ENCODE peak calls at places on chromosomes 4 and X, in seven cellular contexts. G is PC-9; J is Jurkat, Clone E6-1; O is NCI-H510A treated with DMSO at 0.1 percent for 48 hours; T is GM12878; L is OCI-LY7; W is transverse colon. D is an unnamed sample.

GRCh38 chr4:91851456-91851855 is 452.3 kb upstream of the GRID2 start:
- DNase-seq in W (no peak), G (no peak), J (no peak), O (no peak), L (no peak), T (no peak), D (no peak)

GRCh38 chrX:111322231-111322855 is 52.1 kb upstream of the CAPN6 start:
- DNase-seq in L (no peak), T (no peak), J (no peak), O (no peak), W (no peak), G (no peak), D (no peak)

GRCh38 chr4:65416875-65417274 is 253.4 kb downstream of the EPHA5 start:
- DNase-seq in W (peak), T (no peak), G (no peak), J (no peak), L (no peak), O (peak), D (peak)

GRCh38 chrX:154607370-154607769 is 11.7 kb downstream of the CTAG1B start:
- DNase-seq in O (peak), L (no peak), G (no peak), T (no peak), J (no peak), W (no peak), D (peak)

GRCh38 chr4:169485084-169485483 is 127.3 kb downstream of the NEK1 start:
- DNase-seq in T (no peak), G (no peak), J (no peak), L (no peak), O (no peak), W (no peak), D (no peak)

GRCh38 chr4:74996996-74997395 is 64.1 kb downstream of the PARM1 start:
- DNase-seq in L (no peak), O (no peak), J (no peak), G (peak), T (no peak), W (no peak), D (no peak)

GRCh38 chr4:111434581-111434980 is 710.7 kb upstream of the FAM241A start:
- DNase-seq in G (no peak), O (no peak), T (no peak), W (peak), L (no peak), J (no peak), D (no peak)

GRCh38 chr4:118917582-118917981 is 28.9 kb downstream of the SYNPO2 start:
- DNase-seq in J (no peak), L (no peak), W (no peak), G (no peak), T (no peak), O (no peak), D (no peak)

GRCh38 chr4:45331796-45332195 is 605.4 kb upstream of the GNPDA2 start:
- DNase-seq in T (no peak), G (no peak), L (no peak), J (no peak), O (no peak), W (no peak), D (no peak)

GRCh38 chr4:82756061-82756460 is 42.5 kb downstream of the SCD5 start:
- DNase-seq in G (no peak), L (no peak), O (no peak), J (no peak), W (no peak), T (no peak), D (no peak)

GRCh38 chr4:53119685-53120084 is 246.2 kb downstream of the SCFD2 start:
- DNase-seq in L (no peak), G (no peak), J (no peak), O (no peak), T (no peak), W (no peak), D (no peak)

GRCh38 chrX:96183843-96184242 is 500.8 kb upstream of the DIAPH2 start:
- DNase-seq in T (no peak), O (no peak), G (no peak), L (no peak), W (no peak), J (no peak), D (peak)

GRCh38 chr4:123060039-123060770 is 137.8 kb upstream of the NUDT6 start:
- DNase-seq in G (no peak), O (no peak), J (no peak), L (no peak), W (no peak), T (no peak), D (no peak)

GRCh38 chr4:57109847-57110634 is at the start of gene IGFBP7:
- DNase-seq in T (no peak), G (no peak), W (peak), J (no peak), L (no peak), O (peak), D (peak)

GRCh38 chr4:40672528-40673522 is 43.2 kb upstream of the RBM47 start:
- DNase-seq in W (no peak), J (peak), O (peak), G (peak), T (peak), L (no peak), D (peak)

GRCh38 chr4:15729910-15730533 is 27.2 kb downstream of the BST1 start:
- DNase-seq in T (peak), J (peak), W (no peak), O (peak), G (peak), L (peak), D (peak)

GRCh38 chrX:143094501-143095110 is 68.9 kb downstream of the SPANXN4 start:
- DNase-seq in W (no peak), O (no peak), L (no peak), J (no peak), T (no peak), G (no peak), D (no peak)

GRCh38 chr4:100609810-100610209 is 92.0 kb upstream of the EMCN start:
- DNase-seq in G (no peak), T (no peak), L (no peak), J (no peak), W (no peak), O (no peak), D (no peak)

GRCh38 chrX:107674480-107675364 is 46.4 kb downstream of the PRPS1 start:
- DNase-seq in L (peak), J (no peak), T (no peak), W (peak), O (no peak), G (peak), D (no peak)